ENCODE peak calls at places on chromosomes 3 and 15, in four cellular contexts. H is PC-3, C is neural crest cell, N is NCI-H510A treated with DMSO at 0.1 percent for 48 hours. K is an unnamed sample.

GRCh38 chr15:50024183-50024795 is 94.7 kb downstream of the ATP8B4 start:
- DNase-seq in H (no peak), C (no peak), N (no peak), K (no peak)

GRCh38 chr15:101480613-101481380 is 8.7 kb downstream of the PCSK6 start:
- DNase-seq in H (no peak), C (no peak), N (no peak), K (no peak)

GRCh38 chr3:11509175-11510000 is 134.3 kb downstream of the VGLL4 start:
- DNase-seq in H (peak), C (peak), N (peak), K (no peak)

GRCh38 chr15:73367624-73368300 is 996 bp downstream of the HCN4 start:
- DNase-seq in H (no peak), C (peak), N (no peak), K (no peak)

GRCh38 chr3:189099505-189100290 is 72.1 kb upstream of the TPRG1 start:
- DNase-seq in H (no peak), C (no peak), N (no peak), K (no peak)

GRCh38 chr3:45986303-45986982 is 9.2 kb downstream of the FYCO1 start:
- DNase-seq in H (peak), C (no peak), N (peak), K (no peak)

GRCh38 chr3:56833031-56833430 is 31.3 kb upstream of the ARHGEF3 start:
- DNase-seq in H (no peak), C (no peak), N (no peak), K (no peak)

GRCh38 chr3:109460961-109461360 is 123.6 kb upstream of the DPPA4 start:
- DNase-seq in H (no peak), C (no peak), N (no peak), K (no peak)

GRCh38 chr3:195543642-195544536 is 764 bp upstream of the PPP1R2 start:
- DNase-seq in H (no peak), C (no peak), N (peak), K (no peak)

GRCh38 chr3:43153189-43154083 is 47.6 kb upstream of the POMGNT2 start:
- DNase-seq in H (no peak), C (no peak), N (peak), K (no peak)

GRCh38 chr3:8982509-8982908 is 19.2 kb upstream of the RAD18 start:
- DNase-seq in H (no peak), C (no peak), N (no peak), K (no peak)

GRCh38 chr3:26484140-26484539 is 138.4 kb upstream of the LRRC3B start:
- DNase-seq in H (no peak), C (no peak), N (peak), K (no peak)

GRCh38 chr3:194688207-194688711 is 2.6 kb downstream of the FAM43A start:
- DNase-seq in H (peak), C (peak), N (no peak), K (no peak)

GRCh38 chr3:5339967-5340535 is 152.5 kb downstream of the EDEM1 start:
- DNase-seq in H (no peak), C (no peak), N (no peak), K (no peak)

GRCh38 chr3:175672119-175672689 is 813.1 kb downstream of the NAALADL2 start:
- DNase-seq in H (peak), C (no peak), N (no peak), K (no peak)

GRCh38 chr3:184229424-184230080 is at the start of gene VWA5B2:
- DNase-seq in H (peak), C (peak), N (peak), K (peak)

GRCh38 chr15:48481802-48482201 is 150.6 kb downstream of the DUT start:
- DNase-seq in H (no peak), C (no peak), N (no peak), K (no peak)

GRCh38 chr3:194440756-194441155 is 41.7 kb upstream of the GP5 start:
- DNase-seq in H (no peak), C (no peak), N (no peak), K (no peak)

GRCh38 chr3:24494616-24495333 is at the start of gene THRB:
- DNase-seq in H (peak), C (peak), N (peak), K (no peak)

GRCh38 chr15:92808611-92809063 is 91.5 kb upstream of the CHD2 start:
- DNase-seq in H (peak), C (no peak), N (no peak), K (no peak)

GRCh38 chr3:196120291-196120951 is 38.5 kb upstream of the TFRC start:
- DNase-seq in H (no peak), C (no peak), N (no peak), K (peak)

GRCh38 chr3:57816471-57817105 is 60.5 kb downstream of the SLMAP start:
- DNase-seq in H (peak), C (no peak), N (no peak), K (no peak)

GRCh38 chr3:129530331-129530761 is 1.9 kb downstream of the RHO start:
- DNase-seq in H (no peak), C (no peak), N (no peak), K (no peak)

GRCh38 chr3:149850787-149851582 is 38.0 kb downstream of the RNF13 start:
- DNase-seq in H (no peak), C (no peak), N (no peak), K (no peak)

GRCh38 chr3:190131329-190131728 is 10.6 kb upstream of the P3H2 start:
- DNase-seq in H (peak), C (no peak), N (no peak), K (no peak)

GRCh38 chr3:80060664-80061063 is 292.9 kb upstream of the ROBO1 start:
- DNase-seq in H (peak), C (no peak), N (no peak), K (no peak)

GRCh38 chr3:39657775-39658174 is 151.6 kb upstream of the MYRIP start:
- DNase-seq in H (no peak), C (no peak), N (no peak), K (no peak)

GRCh38 chr3:147412491-147412916 is 3.3 kb downstream of the ZIC1 start:
- DNase-seq in H (no peak), C (no peak), N (no peak), K (no peak)

GRCh38 chr3:16181361-16181760 is 6.9 kb downstream of the GALNT15 start:
- DNase-seq in H (no peak), C (no peak), N (no peak), K (no peak)

GRCh38 chr15:83846847-83847246 is 192.9 kb downstream of the ADAMTSL3 start:
- DNase-seq in H (no peak), C (no peak), N (no peak), K (no peak)

GRCh38 chr15:59018833-59019232 is 31.4 kb downstream of the RNF111 start:
- DNase-seq in H (no peak), C (no peak), N (no peak), K (no peak)

GRCh38 chr3:45253316-45253715 is 27.2 kb upstream of the TMEM158 start:
- DNase-seq in H (no peak), C (no peak), N (no peak), K (no peak)

GRCh38 chr3:12508316-12508715 is 24.0 kb downstream of the TSEN2 start:
- DNase-seq in H (peak), C (no peak), N (no peak), K (no peak)

GRCh38 chr3:56988874-56989433 is 71.5 kb upstream of the SPATA12 start:
- DNase-seq in H (peak), C (peak), N (peak), K (peak)

GRCh38 chr3:13308406-13308805 is 111.7 kb downstream of the NUP210 start:
- DNase-seq in H (peak), C (peak), N (peak), K (peak)

GRCh38 chr3:123698813-123699212 is 114.0 kb upstream of the HACD2 start:
- DNase-seq in H (no peak), C (no peak), N (no peak), K (no peak)

GRCh38 chr3:127717357-127718243 is 44.8 kb downstream of the ABTB1 start:
- DNase-seq in H (no peak), C (no peak), N (no peak), K (no peak)

GRCh38 chr15:60444289-60444912 is 34.5 kb downstream of the ICE2 start:
- DNase-seq in H (peak), C (no peak), N (no peak), K (no peak)

GRCh38 chr3:196813903-196814302 is 53.8 kb upstream of the SENP5 start:
- DNase-seq in H (peak), C (no peak), N (no peak), K (no peak)

GRCh38 chr15:99961011-99961441 is 227.8 kb upstream of the LYSMD4 start:
- DNase-seq in H (peak), C (no peak), N (no peak), K (no peak)

K was measured in DND-41.